ENCODE peak calls at places on chromosomes 7 and 10, in ten cellular contexts. One of them, this sample, is unnamed. For H3K4me1, the result is how much of the 10 kb centered on the place peaks cover.

GRCh38 chr7:44244282-44244681 is 43.5 kb downstream of the YKT6 start:
- DNase-seq in neural progenitor cell: peak
- DNase-seq in A549: peak
- DNase-seq in GM23248: peak
- DNase-seq in fibroblast of lung: no peak
- DNase-seq in adrenal gland: no peak
- DNase-seq in thoracic aorta: no peak
- DNase-seq in transverse colon: no peak
- DNase-seq in gastrocnemius medialis: no peak
- DNase-seq in IMR-90: no peak
- DNase-seq in this sample: peak

GRCh38 chr7:102306916-102307677 is 20.4 kb downstream of the SH2B2 start:
- DNase-seq in neural progenitor cell: peak
- DNase-seq in A549: no peak
- DNase-seq in GM23248: peak
- DNase-seq in fibroblast of lung: peak
- DNase-seq in adrenal gland: no peak
- DNase-seq in thoracic aorta: no peak
- DNase-seq in transverse colon: peak
- DNase-seq in gastrocnemius medialis: peak
- DNase-seq in IMR-90: peak
- DNase-seq in this sample: peak

GRCh38 chr7:138032775-138033174 is 30.9 kb upstream of the CREB3L2 start:
- DNase-seq in neural progenitor cell: no peak
- DNase-seq in A549: no peak
- DNase-seq in GM23248: no peak
- DNase-seq in fibroblast of lung: peak
- DNase-seq in adrenal gland: no peak
- DNase-seq in thoracic aorta: no peak
- DNase-seq in transverse colon: no peak
- DNase-seq in gastrocnemius medialis: no peak
- DNase-seq in IMR-90: peak
- DNase-seq in this sample: no peak

GRCh38 chr10:33302188-33302829 is 32.2 kb downstream of the NRP1 start:
- DNase-seq in neural progenitor cell: no peak
- DNase-seq in A549: no peak
- DNase-seq in GM23248: no peak
- DNase-seq in fibroblast of lung: no peak
- DNase-seq in adrenal gland: no peak
- DNase-seq in thoracic aorta: no peak
- DNase-seq in transverse colon: no peak
- DNase-seq in gastrocnemius medialis: no peak
- DNase-seq in IMR-90: no peak
- DNase-seq in this sample: peak

GRCh38 chr7:102473271-102473991 is 5.3 kb downstream of the POLR2J start:
- DNase-seq in neural progenitor cell: no peak
- DNase-seq in A549: no peak
- DNase-seq in GM23248: no peak
- DNase-seq in fibroblast of lung: no peak
- DNase-seq in adrenal gland: peak
- DNase-seq in thoracic aorta: no peak
- DNase-seq in transverse colon: no peak
- DNase-seq in gastrocnemius medialis: peak
- DNase-seq in IMR-90: no peak
- DNase-seq in this sample: peak

GRCh38 chr10:98407017-98407743 is 7.8 kb downstream of the PYROXD2 start:
- DNase-seq in neural progenitor cell: no peak
- DNase-seq in A549: no peak
- DNase-seq in GM23248: no peak
- DNase-seq in fibroblast of lung: no peak
- DNase-seq in adrenal gland: no peak
- DNase-seq in thoracic aorta: no peak
- DNase-seq in transverse colon: no peak
- DNase-seq in gastrocnemius medialis: no peak
- DNase-seq in IMR-90: no peak
- DNase-seq in this sample: no peak

GRCh38 chr10:71921319-71922027 is 42.7 kb upstream of the CHST3 start:
- DNase-seq in neural progenitor cell: peak
- DNase-seq in A549: no peak
- DNase-seq in GM23248: peak
- DNase-seq in fibroblast of lung: no peak
- DNase-seq in adrenal gland: peak
- DNase-seq in thoracic aorta: peak
- DNase-seq in transverse colon: peak
- DNase-seq in gastrocnemius medialis: no peak
- DNase-seq in IMR-90: no peak
- DNase-seq in this sample: peak

GRCh38 chr7:37248396-37248836 is 200.2 kb downstream of the ELMO1 start:
- DNase-seq in neural progenitor cell: peak
- DNase-seq in A549: no peak
- DNase-seq in GM23248: no peak
- DNase-seq in fibroblast of lung: no peak
- DNase-seq in adrenal gland: no peak
- DNase-seq in thoracic aorta: no peak
- DNase-seq in transverse colon: no peak
- DNase-seq in gastrocnemius medialis: peak
- DNase-seq in IMR-90: no peak
- DNase-seq in this sample: no peak

GRCh38 chr7:100371561-100372171 is 1.6 kb upstream of the PILRA start:
- DNase-seq in neural progenitor cell: no peak
- DNase-seq in A549: no peak
- DNase-seq in GM23248: peak
- DNase-seq in fibroblast of lung: no peak
- DNase-seq in adrenal gland: no peak
- DNase-seq in thoracic aorta: no peak
- DNase-seq in transverse colon: no peak
- DNase-seq in gastrocnemius medialis: no peak
- DNase-seq in IMR-90: no peak
- DNase-seq in this sample: no peak
- H3K4me1 ChIP-seq in neural progenitor cell: under half
- H3K4me1 ChIP-seq in A549: under half
- H3K4me1 ChIP-seq in GM23248: under half
- H3K4me1 ChIP-seq in fibroblast of lung: under half
- H3K4me1 ChIP-seq in adrenal gland: under half
- H3K4me1 ChIP-seq in thoracic aorta: under half
- H3K4me1 ChIP-seq in transverse colon: under half
- H3K4me1 ChIP-seq in gastrocnemius medialis: under half
- H3K4me1 ChIP-seq in IMR-90: under half
- H3K4me1 ChIP-seq in this sample: under half

GRCh38 chr7:346116-346898 is 56.3 kb downstream of the FOXL3 start:
- DNase-seq in neural progenitor cell: no peak
- DNase-seq in A549: no peak
- DNase-seq in GM23248: no peak
- DNase-seq in fibroblast of lung: no peak
- DNase-seq in adrenal gland: no peak
- DNase-seq in thoracic aorta: no peak
- DNase-seq in transverse colon: no peak
- DNase-seq in gastrocnemius medialis: no peak
- DNase-seq in IMR-90: no peak
- DNase-seq in this sample: no peak
- H3K4me1 ChIP-seq in neural progenitor cell: under half
- H3K4me1 ChIP-seq in A549: under half
- H3K4me1 ChIP-seq in GM23248: under half
- H3K4me1 ChIP-seq in fibroblast of lung: under half
- H3K4me1 ChIP-seq in adrenal gland: under half
- H3K4me1 ChIP-seq in thoracic aorta: under half
- H3K4me1 ChIP-seq in transverse colon: under half
- H3K4me1 ChIP-seq in gastrocnemius medialis: under half
- H3K4me1 ChIP-seq in IMR-90: under half
- H3K4me1 ChIP-seq in this sample: under half

GRCh38 chr10:73915206-73915851 is 4.4 kb downstream of the PLAU start:
- DNase-seq in neural progenitor cell: no peak
- DNase-seq in A549: no peak
- DNase-seq in GM23248: no peak
- DNase-seq in fibroblast of lung: no peak
- DNase-seq in adrenal gland: no peak
- DNase-seq in thoracic aorta: no peak
- DNase-seq in transverse colon: no peak
- DNase-seq in gastrocnemius medialis: no peak
- DNase-seq in IMR-90: no peak
- DNase-seq in this sample: no peak
- H3K4me1 ChIP-seq in neural progenitor cell: under half
- H3K4me1 ChIP-seq in A549: under half
- H3K4me1 ChIP-seq in GM23248: under half
- H3K4me1 ChIP-seq in fibroblast of lung: under half
- H3K4me1 ChIP-seq in adrenal gland: under half
- H3K4me1 ChIP-seq in thoracic aorta: under half
- H3K4me1 ChIP-seq in transverse colon: under half
- H3K4me1 ChIP-seq in gastrocnemius medialis: under half
- H3K4me1 ChIP-seq in IMR-90: under half
- H3K4me1 ChIP-seq in this sample: under half

DNA sequence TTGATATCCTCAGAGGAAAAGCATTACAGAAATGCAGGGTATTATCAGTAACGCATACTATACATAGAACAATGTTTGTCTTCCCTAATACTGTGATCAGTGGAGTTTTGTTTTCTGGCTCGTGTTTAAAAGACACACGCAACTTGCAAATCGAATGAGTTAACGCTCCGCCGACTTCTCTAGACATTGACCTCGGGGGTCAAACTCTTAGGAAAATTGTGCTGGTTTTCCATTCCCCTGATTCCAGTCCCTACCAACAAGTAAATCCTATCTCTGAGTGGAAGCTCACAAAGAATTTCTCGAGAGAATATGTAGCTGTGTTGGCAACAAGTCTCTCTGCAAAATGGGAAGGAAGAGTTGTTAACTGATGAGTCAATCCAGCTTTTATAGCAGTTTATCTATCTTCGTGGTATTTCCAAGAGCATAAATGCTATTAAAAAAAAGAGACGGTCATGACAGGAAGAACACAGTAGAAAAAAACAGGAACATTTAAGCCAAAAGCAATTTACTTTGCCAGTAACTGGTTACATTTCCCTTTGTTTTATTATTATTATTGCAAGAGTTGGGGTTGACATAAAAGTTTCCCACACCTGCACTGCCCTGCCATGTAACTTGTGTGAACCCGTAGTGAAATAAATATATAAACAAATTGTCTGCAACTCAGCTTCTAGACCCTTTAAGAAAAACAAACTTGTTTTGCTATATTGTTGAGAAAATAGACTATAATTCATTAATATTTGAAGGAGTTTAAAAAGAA is 144.4 kb downstream of the ARID5B start:
- DNase-seq in neural progenitor cell: no peak
- DNase-seq in A549: no peak
- DNase-seq in GM23248: peak
- DNase-seq in fibroblast of lung: peak
- DNase-seq in adrenal gland: no peak
- DNase-seq in thoracic aorta: no peak
- DNase-seq in transverse colon: no peak
- DNase-seq in gastrocnemius medialis: no peak
- DNase-seq in IMR-90: peak
- DNase-seq in this sample: peak
- H3K4me1 ChIP-seq in neural progenitor cell: under half
- H3K4me1 ChIP-seq in A549: half or more
- H3K4me1 ChIP-seq in GM23248: half or more
- H3K4me1 ChIP-seq in fibroblast of lung: under half
- H3K4me1 ChIP-seq in adrenal gland: under half
- H3K4me1 ChIP-seq in thoracic aorta: under half
- H3K4me1 ChIP-seq in transverse colon: half or more
- H3K4me1 ChIP-seq in gastrocnemius medialis: under half
- H3K4me1 ChIP-seq in IMR-90: under half
- H3K4me1 ChIP-seq in this sample: under half

This sample was measured in SJCRH30.